ENCODE peak calls at places on chromosomes 2 and 18, in four cellular contexts. One of them, this sample, is unnamed.
A peak's percentile ranks its signal among the peaks of the same experiment; 100 is the strongest.

GRCh38 chr2:60522462-60522861 is 31.0 kb downstream of the BCL11A start:
- DNase-seq in heart right ventricle: no peak
- DNase-seq in thoracic aorta: no peak
- DNase-seq in CD8-positive, alpha-beta T cell: no peak
- DNase-seq in this sample: no peak

GRCh38 chr2:61340242-61340641 is 130.6 kb downstream of the USP34 start:
- DNase-seq in heart right ventricle: no peak
- DNase-seq in CD8-positive, alpha-beta T cell: no peak
- DNase-seq in thoracic aorta: no peak
- DNase-seq in this sample: peak; percentile 73

GRCh38 chr2:96860065-96861029 is 2.5 kb upstream of the ANKRD39 start:
- DNase-seq in heart right ventricle: no peak
- DNase-seq in CD8-positive, alpha-beta T cell: peak; percentile 38
- DNase-seq in thoracic aorta: no peak
- DNase-seq in this sample: no peak

GRCh38 chr2:188292446-188293239 is 969 bp downstream of the GULP1 start:
- DNase-seq in thoracic aorta: peak; percentile 70
- DNase-seq in CD8-positive, alpha-beta T cell: peak; percentile 17
- DNase-seq in heart right ventricle: peak; percentile 67
- DNase-seq in this sample: peak; percentile 80

GRCh38 chr18:13639196-13639595 is 87.2 kb downstream of the FAM210A start:
- DNase-seq in heart right ventricle: no peak
- DNase-seq in thoracic aorta: no peak
- DNase-seq in CD8-positive, alpha-beta T cell: no peak
- DNase-seq in this sample: no peak

GRCh38 chr2:24207359-24207758 is 32.5 kb downstream of the FAM228A start:
- DNase-seq in heart right ventricle: no peak
- DNase-seq in thoracic aorta: no peak
- DNase-seq in CD8-positive, alpha-beta T cell: no peak
- DNase-seq in this sample: no peak

GRCh38 chr2:9844581-9844980 is 1.3 kb downstream of the TAF1B start:
- DNase-seq in heart right ventricle: no peak
- DNase-seq in thoracic aorta: no peak
- DNase-seq in CD8-positive, alpha-beta T cell: no peak
- DNase-seq in this sample: peak; percentile 41

GRCh38 chr2:215749092-215749957 is 264.0 kb downstream of the MREG start:
- DNase-seq in heart right ventricle: peak; percentile 63
- DNase-seq in thoracic aorta: peak; percentile 44
- DNase-seq in CD8-positive, alpha-beta T cell: no peak
- DNase-seq in this sample: peak; percentile 94

GRCh38 chr2:112121682-112122254 is 16.4 kb upstream of the FBLN7 start:
- DNase-seq in CD8-positive, alpha-beta T cell: peak; percentile 48
- DNase-seq in thoracic aorta: no peak
- DNase-seq in heart right ventricle: no peak
- DNase-seq in this sample: peak; percentile 70

GRCh38 chr2:196166876-196167275 is 4.5 kb downstream of the STK17B start:
- DNase-seq in heart right ventricle: no peak
- DNase-seq in thoracic aorta: no peak
- DNase-seq in CD8-positive, alpha-beta T cell: peak; percentile 45
- DNase-seq in this sample: peak; percentile 67

GRCh38 chr2:48504647-48505327 is 25.2 kb upstream of the STON1 start:
- DNase-seq in thoracic aorta: no peak
- DNase-seq in CD8-positive, alpha-beta T cell: no peak
- DNase-seq in heart right ventricle: no peak
- DNase-seq in this sample: peak; percentile 64

GRCh38 chr18:59839931-59840685 is 59.7 kb upstream of the PMAIP1 start:
- DNase-seq in thoracic aorta: no peak
- DNase-seq in CD8-positive, alpha-beta T cell: no peak
- DNase-seq in heart right ventricle: no peak
- DNase-seq in this sample: no peak

DNA sequence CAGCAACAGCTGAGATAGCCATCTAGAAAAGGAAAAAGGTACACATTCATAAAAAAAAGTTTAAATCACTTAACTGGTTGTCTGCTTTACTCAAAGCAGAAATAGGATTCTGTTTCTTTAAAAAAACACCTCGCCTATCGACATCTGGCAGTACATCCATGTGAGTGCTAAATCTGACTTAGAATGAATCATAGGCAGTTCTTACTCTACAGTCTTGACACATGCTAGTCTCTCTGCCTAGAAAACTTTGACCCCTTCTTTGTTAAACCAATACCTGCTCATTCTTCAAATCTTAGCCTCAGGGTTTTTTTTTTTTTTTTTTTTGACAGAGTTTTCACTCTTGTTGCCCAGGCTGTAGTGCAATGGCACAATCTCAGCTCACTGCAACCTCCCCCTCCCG is 37.1 kb upstream of the GPR75 start:
- DNase-seq in CD8-positive, alpha-beta T cell: no peak
- DNase-seq in heart right ventricle: no peak
- DNase-seq in thoracic aorta: no peak
- DNase-seq in this sample: peak; percentile 83
- TF ChIP-seq CTCF in CD8-positive, alpha-beta T cell: no peak
- TF ChIP-seq CTCF in heart right ventricle: no peak
- TF ChIP-seq CTCF in thoracic aorta: no peak
- TF ChIP-seq CTCF in this sample: no peak

GRCh38 chr2:142878061-142878741 is 737 bp downstream of the KYNU start:
- DNase-seq in CD8-positive, alpha-beta T cell: no peak
- DNase-seq in heart right ventricle: no peak
- DNase-seq in thoracic aorta: no peak
- DNase-seq in this sample: no peak

GRCh38 chr2:142875642-142876041 is 1.8 kb upstream of the KYNU start:
- DNase-seq in heart right ventricle: no peak
- DNase-seq in CD8-positive, alpha-beta T cell: no peak
- DNase-seq in thoracic aorta: no peak
- DNase-seq in this sample: peak; percentile 55

GRCh38 chr2:142879191-142879590 is 1.7 kb downstream of the KYNU start:
- DNase-seq in heart right ventricle: no peak
- DNase-seq in thoracic aorta: no peak
- DNase-seq in CD8-positive, alpha-beta T cell: no peak
- DNase-seq in this sample: no peak

GRCh38 chr2:142876423-142876822 is 1.0 kb upstream of the KYNU start:
- DNase-seq in thoracic aorta: no peak
- DNase-seq in heart right ventricle: no peak
- DNase-seq in CD8-positive, alpha-beta T cell: no peak
- DNase-seq in this sample: peak; percentile 47

GRCh38 chr2:142877265-142877756 is at the start of gene KYNU:
- DNase-seq in thoracic aorta: no peak
- DNase-seq in heart right ventricle: no peak
- DNase-seq in CD8-positive, alpha-beta T cell: no peak
- DNase-seq in this sample: peak; percentile 40
- H3K4me3 ChIP-seq in thoracic aorta: peak within 1 kb of the TSS; percentile 57
- H3K4me3 ChIP-seq in heart right ventricle: peak within 1 kb of the TSS; percentile 12
- H3K4me3 ChIP-seq in CD8-positive, alpha-beta T cell: no peak within 1 kb of the TSS
- H3K4me3 ChIP-seq in this sample: no peak within 1 kb of the TSS

GRCh38 chr2:227504700-227505099 is 32.7 kb downstream of the AGFG1 start:
- DNase-seq in thoracic aorta: no peak
- DNase-seq in CD8-positive, alpha-beta T cell: no peak
- DNase-seq in heart right ventricle: no peak
- DNase-seq in this sample: peak; percentile 30

GRCh38 chr2:227503433-227504406 is 31.8 kb downstream of the AGFG1 start:
- DNase-seq in thoracic aorta: peak; percentile 60
- DNase-seq in heart right ventricle: no peak
- DNase-seq in CD8-positive, alpha-beta T cell: no peak
- DNase-seq in this sample: peak; percentile 84

GRCh38 chr2:227497158-227497557 is 25.2 kb downstream of the AGFG1 start:
- DNase-seq in thoracic aorta: no peak
- DNase-seq in heart right ventricle: no peak
- DNase-seq in CD8-positive, alpha-beta T cell: no peak
- DNase-seq in this sample: no peak

GRCh38 chr2:227499971-227500630 is 28.1 kb downstream of the AGFG1 start:
- DNase-seq in CD8-positive, alpha-beta T cell: no peak
- DNase-seq in thoracic aorta: no peak
- DNase-seq in heart right ventricle: no peak
- DNase-seq in this sample: no peak
- TF ChIP-seq CTCF in CD8-positive, alpha-beta T cell: no peak
- TF ChIP-seq CTCF in thoracic aorta: no peak
- TF ChIP-seq CTCF in heart right ventricle: no peak
- TF ChIP-seq CTCF in this sample: no peak

DNA sequence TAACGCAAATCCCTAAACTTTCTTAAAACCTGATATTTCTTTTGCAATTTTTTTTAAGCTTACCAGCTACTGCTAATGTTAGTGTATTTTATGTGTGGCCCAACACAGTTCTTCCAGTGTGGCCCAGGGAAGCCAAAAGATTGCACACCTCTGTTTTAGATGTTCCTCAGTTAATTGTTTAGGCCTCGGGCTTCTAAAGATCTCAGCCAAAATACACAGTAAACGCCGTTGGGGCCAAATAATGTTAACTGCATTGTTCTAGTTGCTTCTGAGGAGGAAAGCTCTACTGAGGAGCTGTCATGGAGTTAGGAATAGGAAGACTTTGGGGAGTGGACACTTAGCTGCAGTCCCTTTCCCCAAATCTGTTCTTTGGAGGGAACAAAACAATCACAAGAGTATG is 2.0 kb downstream of the HSPE1 start:
- DNase-seq in heart right ventricle: no peak
- DNase-seq in thoracic aorta: no peak
- DNase-seq in CD8-positive, alpha-beta T cell: no peak
- DNase-seq in this sample: no peak
- H3K4me3 ChIP-seq in heart right ventricle: no peak overlapping the region
- H3K4me3 ChIP-seq in thoracic aorta: no peak overlapping the region
- H3K4me3 ChIP-seq in CD8-positive, alpha-beta T cell: no peak overlapping the region
- H3K4me3 ChIP-seq in this sample: no peak overlapping the region

DNA sequence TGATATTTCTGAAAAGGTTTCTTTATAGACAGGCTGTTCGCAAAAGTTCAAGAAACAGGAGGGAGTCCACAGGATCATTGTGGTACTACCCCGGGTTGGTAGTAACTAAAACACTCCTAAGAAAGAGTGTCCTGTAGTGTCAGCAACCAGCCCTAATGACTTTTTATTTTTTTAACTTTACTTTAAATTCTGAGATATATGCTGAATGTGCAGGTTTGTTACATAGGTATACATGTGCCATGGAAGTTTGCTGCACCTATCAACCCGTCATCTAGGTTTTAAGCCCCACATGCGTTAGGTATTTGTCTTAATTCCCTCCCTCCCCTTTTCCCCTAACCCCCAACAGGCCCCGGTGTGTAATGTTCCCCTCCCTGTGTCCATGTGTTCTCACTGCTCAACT is 1396.9 kb upstream of the ZEB2 start:
- DNase-seq in heart right ventricle: no peak
- DNase-seq in thoracic aorta: no peak
- DNase-seq in CD8-positive, alpha-beta T cell: no peak
- DNase-seq in this sample: no peak
- TF ChIP-seq CTCF in heart right ventricle: no peak
- TF ChIP-seq CTCF in thoracic aorta: no peak
- TF ChIP-seq CTCF in CD8-positive, alpha-beta T cell: no peak
- TF ChIP-seq CTCF in this sample: no peak

DNA sequence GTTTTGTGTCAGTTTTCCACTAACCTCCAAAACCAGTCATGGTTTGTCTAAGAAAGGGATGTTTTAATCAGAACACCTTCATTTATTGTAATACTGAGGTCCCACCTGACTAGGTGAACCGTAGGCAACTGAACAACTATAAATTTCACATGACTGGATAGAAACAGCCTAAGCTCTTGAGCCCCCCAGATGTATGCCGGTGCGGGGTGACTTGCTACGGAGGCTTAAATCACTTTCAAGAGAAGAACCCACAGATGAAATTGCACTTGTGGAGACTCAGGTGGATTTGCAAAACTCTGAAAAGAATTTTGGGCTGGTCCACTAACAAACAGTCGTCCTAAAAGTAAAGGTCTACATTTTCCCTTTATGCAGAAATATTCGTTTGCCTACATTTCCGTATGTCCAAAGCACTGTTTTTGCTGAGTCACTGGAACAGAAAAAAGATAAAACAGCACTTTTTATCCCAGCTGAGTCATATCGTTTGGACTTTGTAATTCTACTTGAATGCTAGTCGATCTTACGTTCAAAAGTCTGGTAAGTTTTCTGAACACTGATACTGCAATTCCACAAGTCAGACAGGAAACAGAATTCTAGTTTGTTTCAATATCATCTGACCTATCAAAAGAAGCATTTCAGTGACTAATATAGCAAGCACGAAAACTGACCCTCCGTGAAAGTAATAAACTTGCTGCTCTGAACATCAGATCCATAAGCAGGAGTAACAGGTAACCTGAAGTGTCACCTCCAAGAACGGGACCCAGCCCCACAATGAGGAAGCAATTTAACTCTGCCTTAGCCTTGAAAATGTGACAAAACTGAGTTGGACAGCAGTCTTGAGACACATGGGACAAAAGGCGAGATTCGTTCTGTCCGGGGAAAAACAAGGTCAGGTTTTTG is 18.1 kb downstream of the ZNF516 start:
- DNase-seq in heart right ventricle: no peak
- DNase-seq in CD8-positive, alpha-beta T cell: no peak
- DNase-seq in thoracic aorta: no peak
- DNase-seq in this sample: peak; percentile 96
- H3K4me3 ChIP-seq in heart right ventricle: peak overlapping the region; percentile 29
- H3K4me3 ChIP-seq in CD8-positive, alpha-beta T cell: no peak overlapping the region
- H3K4me3 ChIP-seq in thoracic aorta: peak overlapping the region; percentile 68
- H3K4me3 ChIP-seq in this sample: peak overlapping the region; percentile 41

DNA sequence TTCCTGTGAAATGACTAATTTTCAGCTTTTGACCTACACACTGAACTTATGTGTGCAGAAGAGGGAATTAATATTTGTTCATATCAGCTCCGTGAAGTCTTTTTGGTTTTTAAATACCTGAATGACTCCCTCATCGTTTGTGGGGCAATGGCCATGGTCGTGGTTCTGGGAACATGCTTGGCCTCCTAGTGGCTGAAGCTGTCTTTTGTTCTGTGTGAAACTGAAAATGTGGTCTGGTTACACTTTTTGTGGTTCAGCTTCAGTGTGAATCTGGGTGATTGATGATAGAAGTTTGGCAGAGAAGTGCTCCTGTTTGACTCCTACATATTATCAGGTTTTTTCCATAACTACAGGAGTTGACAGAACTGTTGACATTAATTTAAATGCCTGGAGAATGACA is 408.2 kb downstream of the THSD7B start:
- DNase-seq in heart right ventricle: no peak
- DNase-seq in CD8-positive, alpha-beta T cell: no peak
- DNase-seq in thoracic aorta: no peak
- DNase-seq in this sample: peak; percentile 84
- TF ChIP-seq CTCF in heart right ventricle: no peak
- TF ChIP-seq CTCF in CD8-positive, alpha-beta T cell: no peak
- TF ChIP-seq CTCF in thoracic aorta: no peak
- TF ChIP-seq CTCF in this sample: peak; percentile 56

GRCh38 chr18:74337155-74337911 is 21.7 kb downstream of the C18orf63 start:
- DNase-seq in thoracic aorta: no peak
- DNase-seq in heart right ventricle: no peak
- DNase-seq in CD8-positive, alpha-beta T cell: no peak
- DNase-seq in this sample: no peak
- H3K4me3 ChIP-seq in thoracic aorta: no peak overlapping the region
- H3K4me3 ChIP-seq in heart right ventricle: no peak overlapping the region
- H3K4me3 ChIP-seq in CD8-positive, alpha-beta T cell: no peak overlapping the region
- H3K4me3 ChIP-seq in this sample: no peak overlapping the region

GRCh38 chr2:236121546-236121945 is 46.6 kb downstream of the GBX2 start:
- DNase-seq in heart right ventricle: no peak
- DNase-seq in thoracic aorta: no peak
- DNase-seq in CD8-positive, alpha-beta T cell: no peak
- DNase-seq in this sample: peak; percentile 25
- TF ChIP-seq CTCF in heart right ventricle: no peak
- TF ChIP-seq CTCF in thoracic aorta: no peak
- TF ChIP-seq CTCF in CD8-positive, alpha-beta T cell: no peak
- TF ChIP-seq CTCF in this sample: no peak